ENCODE peak calls at places on chromosomes 6 and 20, in nine cellular contexts. One of them, this sample, is unnamed.

GRCh38 chr20:40323411-40323810 is 365.6 kb downstream of the MAFB start:
- DNase-seq in mesendoderm: no peak
- DNase-seq in OCI-LY7: no peak
- DNase-seq in lower lobe of right lung: peak; percentile 62
- DNase-seq in SJCRH30: no peak
- DNase-seq in right lobe of liver: no peak
- DNase-seq in left ventricle myocardium inferior: no peak
- DNase-seq in psoas muscle: no peak
- DNase-seq in heart right ventricle: no peak
- DNase-seq in this sample: no peak

GRCh38 chr20:45425561-45425960 is 9.6 kb downstream of the PIGT start:
- DNase-seq in psoas muscle: no peak
- DNase-seq in right lobe of liver: no peak
- DNase-seq in heart right ventricle: no peak
- DNase-seq in OCI-LY7: no peak
- DNase-seq in lower lobe of right lung: no peak
- DNase-seq in SJCRH30: no peak
- DNase-seq in left ventricle myocardium inferior: no peak
- DNase-seq in mesendoderm: no peak
- DNase-seq in this sample: no peak

GRCh38 chr20:44696315-44696714 is 18.9 kb upstream of the CCN5 start:
- DNase-seq in lower lobe of right lung: no peak
- DNase-seq in left ventricle myocardium inferior: no peak
- DNase-seq in OCI-LY7: no peak
- DNase-seq in right lobe of liver: no peak
- DNase-seq in psoas muscle: no peak
- DNase-seq in heart right ventricle: no peak
- DNase-seq in SJCRH30: no peak
- DNase-seq in mesendoderm: peak; percentile 57
- DNase-seq in this sample: no peak

GRCh38 chr6:88004707-88005106 is 42.9 kb upstream of the SPACA1 start:
- DNase-seq in OCI-LY7: no peak
- DNase-seq in heart right ventricle: no peak
- DNase-seq in psoas muscle: no peak
- DNase-seq in SJCRH30: no peak
- DNase-seq in mesendoderm: no peak
- DNase-seq in right lobe of liver: no peak
- DNase-seq in lower lobe of right lung: peak; percentile 54
- DNase-seq in left ventricle myocardium inferior: no peak
- DNase-seq in this sample: no peak

GRCh38 chr6:66161546-66162108 is 454.6 kb upstream of the EYS start:
- DNase-seq in right lobe of liver: no peak
- DNase-seq in SJCRH30: no peak
- DNase-seq in OCI-LY7: no peak
- DNase-seq in mesendoderm: peak; percentile 25
- DNase-seq in left ventricle myocardium inferior: no peak
- DNase-seq in heart right ventricle: no peak
- DNase-seq in psoas muscle: no peak
- DNase-seq in lower lobe of right lung: no peak
- DNase-seq in this sample: no peak

GRCh38 chr6:74320076-74320475 is 624.1 kb downstream of the CD109 start:
- DNase-seq in left ventricle myocardium inferior: no peak
- DNase-seq in OCI-LY7: no peak
- DNase-seq in mesendoderm: peak; percentile 29
- DNase-seq in heart right ventricle: no peak
- DNase-seq in SJCRH30: no peak
- DNase-seq in psoas muscle: no peak
- DNase-seq in right lobe of liver: no peak
- DNase-seq in lower lobe of right lung: no peak
- DNase-seq in this sample: no peak

GRCh38 chr6:49826743-49827406 is 39.5 kb downstream of the CRISP1 start:
- DNase-seq in mesendoderm: no peak
- DNase-seq in left ventricle myocardium inferior: no peak
- DNase-seq in OCI-LY7: no peak
- DNase-seq in right lobe of liver: no peak
- DNase-seq in psoas muscle: no peak
- DNase-seq in SJCRH30: no peak
- DNase-seq in lower lobe of right lung: no peak
- DNase-seq in heart right ventricle: no peak
- DNase-seq in this sample: no peak

GRCh38 chr6:37314803-37315515 is 38.8 kb upstream of the RNF8 start:
- DNase-seq in psoas muscle: peak; percentile 24
- DNase-seq in SJCRH30: peak; percentile 74
- DNase-seq in lower lobe of right lung: no peak
- DNase-seq in mesendoderm: peak; percentile 80
- DNase-seq in OCI-LY7: peak; percentile 47
- DNase-seq in right lobe of liver: peak; percentile 52
- DNase-seq in left ventricle myocardium inferior: no peak
- DNase-seq in heart right ventricle: peak; percentile 23
- DNase-seq in this sample: peak; percentile 5

GRCh38 chr6:75546401-75546800 is 52.8 kb upstream of the FILIP1 start:
- DNase-seq in heart right ventricle: no peak
- DNase-seq in OCI-LY7: peak; percentile 7
- DNase-seq in right lobe of liver: no peak
- DNase-seq in mesendoderm: no peak
- DNase-seq in psoas muscle: no peak
- DNase-seq in left ventricle myocardium inferior: no peak
- DNase-seq in lower lobe of right lung: no peak
- DNase-seq in SJCRH30: peak; percentile 30
- DNase-seq in this sample: no peak

GRCh38 chr6:169250660-169251059 is 3.0 kb downstream of the THBS2 start:
- DNase-seq in OCI-LY7: no peak
- DNase-seq in SJCRH30: peak; percentile 66
- DNase-seq in heart right ventricle: no peak
- DNase-seq in lower lobe of right lung: no peak
- DNase-seq in left ventricle myocardium inferior: no peak
- DNase-seq in mesendoderm: peak; percentile 66
- DNase-seq in psoas muscle: no peak
- DNase-seq in right lobe of liver: peak; percentile 16
- DNase-seq in this sample: no peak

GRCh38 chr6:36546664-36546957 is 668 bp downstream of the STK38 start:
- DNase-seq in mesendoderm: no peak
- DNase-seq in heart right ventricle: no peak
- DNase-seq in right lobe of liver: no peak
- DNase-seq in lower lobe of right lung: no peak
- DNase-seq in psoas muscle: no peak
- DNase-seq in OCI-LY7: peak; percentile 18
- DNase-seq in left ventricle myocardium inferior: no peak
- DNase-seq in SJCRH30: no peak
- DNase-seq in this sample: no peak

GRCh38 chr6:3797231-3798200 is 46.0 kb upstream of the PXDC1 start:
- DNase-seq in SJCRH30: peak; percentile 47
- DNase-seq in mesendoderm: peak; percentile 61
- DNase-seq in right lobe of liver: no peak
- DNase-seq in psoas muscle: no peak
- DNase-seq in left ventricle myocardium inferior: no peak
- DNase-seq in OCI-LY7: no peak
- DNase-seq in heart right ventricle: no peak
- DNase-seq in lower lobe of right lung: no peak
- DNase-seq in this sample: no peak

GRCh38 chr6:118719351-118720124 is 68.1 kb upstream of the CEP85L start:
- DNase-seq in psoas muscle: no peak
- DNase-seq in lower lobe of right lung: no peak
- DNase-seq in left ventricle myocardium inferior: no peak
- DNase-seq in right lobe of liver: no peak
- DNase-seq in heart right ventricle: no peak
- DNase-seq in OCI-LY7: peak; percentile 45
- DNase-seq in SJCRH30: peak; percentile 74
- DNase-seq in mesendoderm: no peak
- DNase-seq in this sample: no peak

GRCh38 chr20:36085686-36086267 is 68.8 kb upstream of the EPB41L1 start:
- DNase-seq in lower lobe of right lung: peak; percentile 70
- DNase-seq in right lobe of liver: no peak
- DNase-seq in left ventricle myocardium inferior: no peak
- DNase-seq in psoas muscle: no peak
- DNase-seq in heart right ventricle: no peak
- DNase-seq in SJCRH30: peak; percentile 39
- DNase-seq in OCI-LY7: no peak
- DNase-seq in mesendoderm: peak; percentile 91
- DNase-seq in this sample: no peak

GRCh38 chr6:116266803-116267202 is 12.9 kb downstream of the TSPYL1 start:
- DNase-seq in mesendoderm: no peak
- DNase-seq in left ventricle myocardium inferior: no peak
- DNase-seq in heart right ventricle: no peak
- DNase-seq in SJCRH30: no peak
- DNase-seq in OCI-LY7: no peak
- DNase-seq in lower lobe of right lung: no peak
- DNase-seq in right lobe of liver: no peak
- DNase-seq in psoas muscle: no peak
- DNase-seq in this sample: no peak

GRCh38 chr6:12569646-12570045 is 146.9 kb upstream of the PHACTR1 start:
- DNase-seq in heart right ventricle: no peak
- DNase-seq in psoas muscle: no peak
- DNase-seq in left ventricle myocardium inferior: no peak
- DNase-seq in lower lobe of right lung: no peak
- DNase-seq in OCI-LY7: no peak
- DNase-seq in SJCRH30: no peak
- DNase-seq in mesendoderm: no peak
- DNase-seq in right lobe of liver: no peak
- DNase-seq in this sample: no peak

GRCh38 chr20:14512856-14513255 is 175.4 kb upstream of the FLRT3 start:
- DNase-seq in psoas muscle: no peak
- DNase-seq in OCI-LY7: no peak
- DNase-seq in heart right ventricle: no peak
- DNase-seq in right lobe of liver: no peak
- DNase-seq in SJCRH30: no peak
- DNase-seq in mesendoderm: no peak
- DNase-seq in lower lobe of right lung: no peak
- DNase-seq in left ventricle myocardium inferior: no peak
- DNase-seq in this sample: no peak

GRCh38 chr6:6829872-6830683 is 241.6 kb downstream of the LY86 start:
- DNase-seq in SJCRH30: no peak
- DNase-seq in OCI-LY7: no peak
- DNase-seq in lower lobe of right lung: no peak
- DNase-seq in right lobe of liver: no peak
- DNase-seq in heart right ventricle: no peak
- DNase-seq in left ventricle myocardium inferior: no peak
- DNase-seq in psoas muscle: no peak
- DNase-seq in mesendoderm: no peak
- DNase-seq in this sample: no peak

GRCh38 chr6:2659882-2660281 is 90.8 kb downstream of the MYLK4 start:
- DNase-seq in lower lobe of right lung: no peak
- DNase-seq in psoas muscle: no peak
- DNase-seq in left ventricle myocardium inferior: no peak
- DNase-seq in SJCRH30: peak; percentile 18
- DNase-seq in heart right ventricle: no peak
- DNase-seq in mesendoderm: peak; percentile 84
- DNase-seq in OCI-LY7: no peak
- DNase-seq in right lobe of liver: no peak
- DNase-seq in this sample: no peak
- H3K4me1 ChIP-seq in lower lobe of right lung: no peaks in the 10 kb centered on the region
- H3K4me1 ChIP-seq in psoas muscle: peaks cover 24% of the 10 kb centered on the region
- H3K4me1 ChIP-seq in left ventricle myocardium inferior: peaks cover under 1% of the 10 kb centered on the region
- H3K4me1 ChIP-seq in SJCRH30: peaks cover 8% of the 10 kb centered on the region
- H3K4me1 ChIP-seq in heart right ventricle: no peaks in the 10 kb centered on the region
- H3K4me1 ChIP-seq in mesendoderm: no peaks in the 10 kb centered on the region
- H3K4me1 ChIP-seq in OCI-LY7: no peaks in the 10 kb centered on the region
- H3K4me1 ChIP-seq in right lobe of liver: no peaks in the 10 kb centered on the region
- H3K4me1 ChIP-seq in this sample: no peaks in the 10 kb centered on the region

GRCh38 chr6:136037246-136037884 is 185.9 kb downstream of the PDE7B start:
- DNase-seq in left ventricle myocardium inferior: peak; percentile 18
- DNase-seq in SJCRH30: no peak
- DNase-seq in right lobe of liver: no peak
- DNase-seq in heart right ventricle: no peak
- DNase-seq in OCI-LY7: no peak
- DNase-seq in lower lobe of right lung: no peak
- DNase-seq in psoas muscle: no peak
- DNase-seq in mesendoderm: no peak
- DNase-seq in this sample: no peak
- H3K4me3 ChIP-seq in left ventricle myocardium inferior: peak overlapping the region; percentile 72
- H3K4me3 ChIP-seq in SJCRH30: no peak overlapping the region
- H3K4me3 ChIP-seq in right lobe of liver: peak overlapping the region; percentile 33
- H3K4me3 ChIP-seq in heart right ventricle: peak overlapping the region; percentile 38
- H3K4me3 ChIP-seq in OCI-LY7: no peak overlapping the region
- H3K4me3 ChIP-seq in lower lobe of right lung: peak overlapping the region; percentile 46
- H3K4me3 ChIP-seq in psoas muscle: peak overlapping the region; percentile 59
- H3K4me3 ChIP-seq in mesendoderm: no peak overlapping the region
- H3K4me3 ChIP-seq in this sample: no peak overlapping the region

DNA sequence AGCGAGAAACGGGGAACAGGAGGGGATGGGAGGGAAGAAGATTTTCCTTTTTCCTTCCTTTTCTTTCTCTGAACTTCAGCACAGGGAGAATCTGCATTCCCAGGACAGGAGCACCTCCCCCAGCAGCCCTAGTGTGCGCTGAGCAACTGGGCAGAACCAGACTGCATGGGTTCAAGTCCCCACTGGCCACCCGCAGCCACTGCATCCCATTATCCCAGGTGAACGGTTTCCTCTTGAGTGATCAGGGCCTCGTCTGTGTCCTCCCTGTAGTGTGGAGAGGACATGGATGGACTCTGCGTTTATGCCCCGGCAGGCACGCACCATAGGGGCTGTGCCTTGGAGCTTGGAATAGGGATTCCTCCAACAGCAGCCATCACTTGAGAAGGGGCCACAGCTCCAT is 53.0 kb downstream of the ANKRD60 start:
- DNase-seq in left ventricle myocardium inferior: no peak
- DNase-seq in SJCRH30: no peak
- DNase-seq in lower lobe of right lung: no peak
- DNase-seq in mesendoderm: no peak
- DNase-seq in psoas muscle: no peak
- DNase-seq in right lobe of liver: no peak
- DNase-seq in heart right ventricle: no peak
- DNase-seq in OCI-LY7: no peak
- DNase-seq in this sample: no peak
- H3K27ac ChIP-seq in left ventricle myocardium inferior: peak overlapping the region; percentile 87
- H3K27ac ChIP-seq in SJCRH30: peak overlapping the region; percentile 69
- H3K27ac ChIP-seq in lower lobe of right lung: peak overlapping the region; percentile 74
- H3K27ac ChIP-seq in mesendoderm: no peak overlapping the region
- H3K27ac ChIP-seq in psoas muscle: peak overlapping the region; percentile 61
- H3K27ac ChIP-seq in right lobe of liver: no peak overlapping the region
- H3K27ac ChIP-seq in heart right ventricle: peak overlapping the region; percentile 85
- H3K27ac ChIP-seq in OCI-LY7: no peak overlapping the region
- H3K27ac ChIP-seq in this sample: no peak overlapping the region

DNA sequence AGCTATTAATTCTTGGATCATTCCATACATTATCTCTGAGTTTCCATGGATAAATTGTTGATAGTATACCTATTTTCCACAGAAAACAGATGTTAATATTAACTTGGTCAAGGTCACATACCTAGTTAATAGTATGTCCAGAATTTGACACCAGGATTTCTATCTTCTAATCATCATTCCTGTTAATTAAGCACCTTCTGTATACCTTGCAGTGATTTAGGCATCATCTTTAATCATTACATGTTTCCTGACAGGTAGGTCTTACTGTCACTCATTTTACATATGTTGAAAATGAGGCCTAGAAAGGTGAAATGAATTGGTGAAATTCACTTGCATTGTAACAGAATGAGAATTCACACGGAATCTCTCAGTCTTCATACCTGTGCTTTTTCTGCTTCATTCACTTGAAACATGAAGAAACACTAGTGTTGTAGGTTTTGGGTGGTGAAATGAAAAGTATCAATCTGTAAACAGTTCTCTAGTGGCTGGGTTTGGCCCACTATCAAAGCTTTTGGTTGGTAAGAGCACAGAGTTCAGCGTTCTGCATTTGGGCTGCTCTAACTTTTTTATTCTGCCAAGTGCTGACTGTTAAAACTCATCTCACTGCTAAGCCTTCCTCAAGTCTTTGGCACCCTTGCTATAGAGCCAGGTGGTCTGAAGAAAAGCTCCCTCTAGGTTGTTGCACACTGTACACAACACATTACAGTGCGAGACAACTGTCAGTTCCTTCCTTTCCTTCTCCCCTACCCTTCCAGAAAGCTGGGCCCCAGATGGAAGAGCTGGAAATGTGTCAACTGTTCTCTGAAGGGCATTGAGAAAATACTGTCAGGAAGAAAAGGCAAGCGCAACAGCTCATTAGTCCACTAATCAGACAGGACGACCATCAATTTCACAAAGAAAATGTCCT is 57.8 kb upstream of the C20orf144 start:
- DNase-seq in OCI-LY7: peak; percentile 34
- DNase-seq in lower lobe of right lung: no peak
- DNase-seq in heart right ventricle: no peak
- DNase-seq in left ventricle myocardium inferior: no peak
- DNase-seq in psoas muscle: no peak
- DNase-seq in mesendoderm: no peak
- DNase-seq in right lobe of liver: peak; percentile 56
- DNase-seq in SJCRH30: no peak
- DNase-seq in this sample: no peak
- H3K4me1 ChIP-seq in OCI-LY7: peaks cover 80% of the 10 kb centered on the region
- H3K4me1 ChIP-seq in lower lobe of right lung: no peaks in the 10 kb centered on the region
- H3K4me1 ChIP-seq in heart right ventricle: peaks cover 3% of the 10 kb centered on the region
- H3K4me1 ChIP-seq in left ventricle myocardium inferior: peaks cover 18% of the 10 kb centered on the region
- H3K4me1 ChIP-seq in psoas muscle: peaks cover 4% of the 10 kb centered on the region
- H3K4me1 ChIP-seq in mesendoderm: no peaks in the 10 kb centered on the region
- H3K4me1 ChIP-seq in right lobe of liver: peaks cover 15% of the 10 kb centered on the region
- H3K4me1 ChIP-seq in SJCRH30: no peaks in the 10 kb centered on the region
- H3K4me1 ChIP-seq in this sample: no peaks in the 10 kb centered on the region

This sample was measured in CD8-positive, alpha-beta memory T cell.